ENCODE peak calls at places on chromosomes 16 and 17, in eight cellular contexts. Y is A549, Z is IMR-90, L is NB4, N is WERI-Rb-1, X is thoracic aorta, K is glutamatergic neuron, B is sigmoid colon. D is an unnamed sample.

GRCh38 chr17:44334315-44335181 is 9.9 kb upstream of the SLC25A39 start:
- DNase-seq in Y (no peak), B (no peak), Z (peak; percentile 15), X (no peak), L (peak; percentile 52), N (no peak), K (no peak), D (no peak)

GRCh38 chr16:85613609-85614337 is 651 bp downstream of the GSE1 start:
- DNase-seq in X (no peak), N (peak; percentile 56), Y (peak; percentile 58), Z (no peak), B (peak; percentile 86), L (peak; percentile 92), K (peak; percentile 90), D (peak; percentile 39)

GRCh38 chr17:30809867-30810266 is 14.6 kb downstream of the CRLF3 start:
- DNase-seq in Z (no peak), L (no peak), X (no peak), Y (no peak), B (no peak), K (no peak), N (no peak), D (no peak)

GRCh38 chr16:85415196-85415988 is 197.7 kb upstream of the GSE1 start:
- DNase-seq in Y (no peak), X (no peak), K (peak; percentile 57), L (no peak), Z (no peak), N (peak; percentile 72), B (peak; percentile 66), D (no peak)

GRCh38 chr17:65515959-65516948 is 45.2 kb downstream of the AXIN2 start:
- DNase-seq in Z (peak; percentile 66), L (no peak), X (no peak), Y (no peak), B (peak; percentile 43), K (no peak), N (no peak), D (no peak)

GRCh38 chr16:12016166-12016947 is 39.8 kb downstream of the SNX29 start:
- DNase-seq in N (no peak), K (no peak), B (no peak), Y (no peak), X (no peak), L (no peak), Z (peak; percentile 51), D (peak; percentile 37)

GRCh38 chr16:88815901-88816589 is 4.3 kb upstream of the APRT start:
- DNase-seq in K (peak; percentile 65), X (no peak), N (peak; percentile 49), B (no peak), Z (no peak), Y (peak; percentile 46), L (peak; percentile 75), D (peak; percentile 43)

GRCh38 chr16:17930280-17930679 is 406.3 kb downstream of the NPIPA8 start:
- DNase-seq in X (no peak), Z (no peak), L (no peak), B (no peak), N (no peak), Y (no peak), K (no peak), D (no peak)

GRCh38 chr16:26129997-26130396 is 438.2 kb downstream of the HS3ST4 start:
- DNase-seq in L (no peak), B (no peak), Y (no peak), X (no peak), K (no peak), N (no peak), Z (no peak), D (no peak)

GRCh38 chr16:84176192-84177053 is 10.4 kb downstream of the TAF1C start:
- DNase-seq in B (no peak), K (no peak), N (no peak), Y (no peak), L (peak; percentile 19), Z (no peak), X (no peak), D (no peak)

GRCh38 chr16:27169511-27170071 is 33.7 kb upstream of the KDM8 start:
- DNase-seq in Y (peak; percentile 68), Z (peak; percentile 89), L (peak; percentile 82), K (no peak), B (no peak), N (no peak), X (no peak), D (peak; percentile 23)

GRCh38 chr16:66740010-66740409 is 11.4 kb downstream of the DYNC1LI2 start:
- DNase-seq in K (peak; percentile 32), L (peak; percentile 62), B (no peak), N (no peak), X (no peak), Z (peak; percentile 32), Y (peak; percentile 51), D (peak; percentile 56)

GRCh38 chr16:12320298-12320706 is 343.8 kb downstream of the SNX29 start:
- DNase-seq in K (no peak), N (no peak), Y (no peak), X (no peak), B (no peak), L (no peak), Z (peak; percentile 93), D (no peak)

DNA sequence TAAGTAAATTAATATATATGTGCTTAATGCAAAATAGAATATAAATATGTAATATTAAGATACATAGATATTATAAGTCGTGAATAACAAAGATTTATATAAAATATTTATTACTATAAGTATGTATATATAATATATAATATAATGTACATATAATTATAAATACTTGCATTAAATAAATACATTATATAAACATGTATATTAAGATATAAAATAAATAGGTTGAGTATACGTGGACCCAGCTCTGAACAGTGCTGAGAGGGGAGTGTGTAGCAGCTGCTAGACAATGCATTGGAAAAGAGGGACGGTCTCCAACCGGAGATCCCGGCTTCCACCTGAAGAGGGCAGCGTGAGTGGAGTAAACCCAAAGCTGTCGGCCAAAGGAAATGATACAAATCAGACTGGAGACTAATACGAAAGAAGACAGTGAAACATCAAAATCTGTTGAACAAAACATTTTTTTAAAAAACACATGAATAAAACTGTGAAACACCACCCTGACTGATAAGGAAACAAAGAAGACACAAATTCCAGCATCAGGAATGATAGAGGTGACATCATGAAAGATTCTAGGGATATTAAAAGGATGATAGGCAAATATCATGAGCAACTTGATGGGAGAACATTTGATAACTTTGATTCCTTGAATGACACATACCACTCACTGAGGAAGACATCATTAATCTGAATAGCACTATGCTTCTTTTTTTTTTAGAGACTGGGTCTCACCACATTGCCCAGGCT is 125.4 kb upstream of the CHMP6 start:
- DNase-seq in Y (peak; percentile 62), N (peak; percentile 87), L (peak; percentile 64), X (no peak), K (peak; percentile 89), B (peak; percentile 83), Z (peak; percentile 69), D (peak; percentile 76)
- TF ChIP-seq CTCF in Y (peak; percentile 71), N (peak; percentile 85), L (peak; percentile 83), X (peak; percentile 68), K (peak; percentile 74), B (peak; percentile 46), Z (peak; percentile 75), D (peak; percentile 54)

DNA sequence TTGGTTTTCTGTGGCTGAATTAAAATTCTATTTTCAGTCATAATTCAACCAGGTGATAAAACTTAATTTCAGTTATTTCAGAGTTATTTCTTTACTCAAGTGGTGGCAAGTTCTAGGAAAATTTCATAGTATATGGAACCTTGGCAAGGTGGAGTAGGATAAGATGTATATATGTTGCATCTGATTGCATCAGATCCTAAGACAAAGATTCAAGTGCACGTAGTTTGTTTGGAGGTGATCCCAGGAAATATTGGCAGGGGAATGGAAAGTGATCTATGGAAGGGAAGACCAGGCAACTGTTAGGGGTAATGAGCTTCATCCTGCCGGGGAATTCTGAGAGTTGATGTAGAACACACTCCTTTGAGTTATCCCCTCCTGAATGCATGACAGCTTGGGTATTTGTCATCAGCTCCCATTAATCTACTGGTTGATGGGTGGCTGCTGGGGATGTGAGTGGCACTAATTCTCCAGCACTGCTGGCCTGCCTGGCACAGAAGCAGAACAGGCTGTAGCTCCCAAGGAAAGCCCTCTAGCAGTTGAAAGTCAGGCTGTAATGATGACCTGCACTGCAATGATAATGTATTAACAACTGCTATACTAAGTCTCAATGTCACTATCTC is 52.2 kb upstream of the TOM1L1 start:
- DNase-seq in L (no peak), X (no peak), N (no peak), K (no peak), B (no peak), Y (no peak), Z (no peak), D (no peak)
- TF ChIP-seq CTCF in L (no peak), X (no peak), N (no peak), K (no peak), B (no peak), Y (no peak), Z (no peak), D (no peak)

GRCh38 chr16:70696368-70696767 is 10.5 kb upstream of the MTSS2 start:
- DNase-seq in Z (no peak), B (no peak), L (no peak), N (no peak), K (no peak), Y (no peak), X (no peak), D (no peak)

GRCh38 chr16:70694517-70695218 is 8.8 kb upstream of the MTSS2 start:
- DNase-seq in Z (no peak), B (no peak), Y (no peak), L (no peak), K (no peak), N (no peak), X (no peak), D (no peak)

GRCh38 chr16:70694088-70694487 is 8.2 kb upstream of the MTSS2 start:
- DNase-seq in L (no peak), K (no peak), Y (peak; percentile 85), Z (peak; percentile 78), N (no peak), X (no peak), B (no peak), D (peak; percentile 86)

GRCh38 chr16:70696952-70697600 is 11.2 kb upstream of the MTSS2 start:
- DNase-seq in B (no peak), K (no peak), N (no peak), Z (no peak), L (peak; percentile 97), X (no peak), Y (no peak), D (no peak)

DNA sequence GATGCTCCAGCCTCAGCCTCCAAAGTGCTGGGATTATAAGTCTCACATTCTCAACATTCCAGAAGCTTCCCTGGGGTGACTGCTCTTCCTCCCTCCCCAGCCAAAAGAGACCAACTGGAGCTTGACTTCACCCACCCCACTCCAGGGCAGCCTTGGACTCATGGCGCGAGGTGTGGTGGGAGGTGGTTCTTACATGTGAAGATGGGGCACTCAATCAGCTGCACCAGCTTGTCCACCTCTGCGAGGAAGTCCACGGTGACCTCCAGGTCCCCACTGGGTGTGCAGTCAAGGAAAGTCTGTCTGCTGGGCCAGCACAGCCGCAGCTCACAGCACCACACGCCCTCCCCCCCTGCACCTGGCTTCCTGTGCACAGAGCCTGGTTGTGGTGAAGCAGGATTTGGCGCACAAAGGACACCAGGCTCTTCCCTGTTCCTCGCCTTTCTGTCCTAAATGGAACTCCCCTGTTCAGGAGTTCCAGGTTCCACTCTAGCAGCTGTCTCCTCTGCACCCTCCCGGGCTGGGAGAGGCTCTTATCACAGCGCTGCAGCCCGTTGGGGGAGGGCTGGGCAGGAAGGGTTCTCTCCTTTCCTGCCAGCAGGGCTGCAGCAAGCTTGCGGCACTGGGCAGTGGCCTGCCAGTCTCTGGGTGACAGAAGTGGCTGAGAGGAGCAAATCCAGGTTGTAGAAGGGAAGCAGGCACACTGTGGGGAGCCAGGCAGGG is 9.7 kb upstream of the MTSS2 start:
- DNase-seq in X (no peak), K (no peak), N (no peak), Z (no peak), L (peak; percentile 85), B (no peak), Y (peak; percentile 48), D (no peak)
- TF ChIP-seq CTCF in X (no peak), K (no peak), N (no peak), Z (no peak), L (no peak), B (no peak), Y (no peak), D (no peak)

GRCh38 chr17:81825841-81826471 is 7.1 kb downstream of the MCRIP1 start:
- DNase-seq in K (no peak), Y (no peak), B (no peak), Z (no peak), X (no peak), L (no peak), N (peak; percentile 56), D (no peak)
- TF ChIP-seq CTCF in K (no peak), Y (peak; percentile 13), B (no peak), Z (no peak), X (no peak), L (peak; percentile 5), N (peak; percentile 75), D (no peak)